ENCODE peak calls at places on chromosomes 11 and 22, in five cellular contexts. One of them, this sample, is unnamed.

GRCh38 chr11:93033093-93033492 is 63.6 kb downstream of the MTNR1B start:
- DNase-seq in spleen: no peak
- DNase-seq in A549: no peak
- DNase-seq in breast epithelium: no peak
- DNase-seq in IMR-90: no peak
- DNase-seq in this sample: no peak

GRCh38 chr11:46639197-46639839 is 22.0 kb downstream of the ATG13 start:
- DNase-seq in spleen: no peak
- DNase-seq in A549: no peak
- DNase-seq in breast epithelium: no peak
- DNase-seq in IMR-90: no peak
- DNase-seq in this sample: no peak

GRCh38 chr11:37072538-37072937 is 474.5 kb upstream of the RAG2 start:
- DNase-seq in spleen: no peak
- DNase-seq in A549: no peak
- DNase-seq in breast epithelium: no peak
- DNase-seq in IMR-90: no peak
- DNase-seq in this sample: no peak

GRCh38 chr11:74731301-74732094 is at the start of gene CHRDL2:
- DNase-seq in spleen: no peak
- DNase-seq in A549: peak
- DNase-seq in breast epithelium: no peak
- DNase-seq in IMR-90: peak
- DNase-seq in this sample: no peak

GRCh38 chr11:34052608-34053160 is 1.2 kb downstream of the CAPRIN1 start:
- DNase-seq in spleen: peak
- DNase-seq in A549: peak
- DNase-seq in breast epithelium: no peak
- DNase-seq in IMR-90: no peak
- DNase-seq in this sample: peak

GRCh38 chr11:104093426-104094280 is 57.2 kb downstream of the DDI1 start:
- DNase-seq in spleen: no peak
- DNase-seq in A549: no peak
- DNase-seq in breast epithelium: no peak
- DNase-seq in IMR-90: peak
- DNase-seq in this sample: no peak

GRCh38 chr11:74437441-74437840 is 29.9 kb downstream of the KCNE3 start:
- DNase-seq in spleen: no peak
- DNase-seq in A549: no peak
- DNase-seq in breast epithelium: no peak
- DNase-seq in IMR-90: peak
- DNase-seq in this sample: no peak

GRCh38 chr11:69841859-69842698 is 22.9 kb upstream of the FGF3 start:
- DNase-seq in spleen: peak
- DNase-seq in A549: peak
- DNase-seq in breast epithelium: no peak
- DNase-seq in IMR-90: peak
- DNase-seq in this sample: peak

GRCh38 chr11:127627629-127628462 is 627.3 kb upstream of the KIRREL3 start:
- DNase-seq in spleen: no peak
- DNase-seq in A549: no peak
- DNase-seq in breast epithelium: peak
- DNase-seq in IMR-90: peak
- DNase-seq in this sample: no peak

GRCh38 chr22:44909241-44909640 is 100.6 kb downstream of the PHF21B start:
- DNase-seq in spleen: peak
- DNase-seq in A549: no peak
- DNase-seq in breast epithelium: no peak
- DNase-seq in IMR-90: no peak
- DNase-seq in this sample: no peak

GRCh38 chr11:1994121-1994520 is 3.5 kb downstream of the H19 start:
- DNase-seq in spleen: peak
- DNase-seq in A549: no peak
- DNase-seq in breast epithelium: no peak
- DNase-seq in IMR-90: no peak
- DNase-seq in this sample: no peak

GRCh38 chr11:8011981-8012444 is 24.9 kb downstream of the EIF3F start:
- DNase-seq in spleen: no peak
- DNase-seq in A549: no peak
- DNase-seq in breast epithelium: no peak
- DNase-seq in IMR-90: peak
- DNase-seq in this sample: no peak

GRCh38 chr11:120229451-120230424 is 10.2 kb upstream of the POU2F3 start:
- DNase-seq in spleen: no peak
- DNase-seq in A549: peak
- DNase-seq in breast epithelium: no peak
- DNase-seq in IMR-90: peak
- DNase-seq in this sample: no peak

GRCh38 chr11:57277845-57278720 is 41.0 kb upstream of the APLNR start:
- DNase-seq in spleen: no peak
- DNase-seq in A549: peak
- DNase-seq in breast epithelium: peak
- DNase-seq in IMR-90: peak
- DNase-seq in this sample: peak

GRCh38 chr11:118691926-118692830 is 12.7 kb upstream of the TREH start:
- DNase-seq in spleen: peak
- DNase-seq in A549: no peak
- DNase-seq in breast epithelium: peak
- DNase-seq in IMR-90: peak
- DNase-seq in this sample: peak

GRCh38 chr11:72600557-72600956 is 73.7 kb downstream of the PDE2A start:
- DNase-seq in spleen: no peak
- DNase-seq in A549: no peak
- DNase-seq in breast epithelium: no peak
- DNase-seq in IMR-90: no peak
- DNase-seq in this sample: no peak

GRCh38 chr22:29331658-29332300 is 16.3 kb upstream of the RASL10A start:
- DNase-seq in spleen: no peak
- DNase-seq in A549: no peak
- DNase-seq in breast epithelium: no peak
- DNase-seq in IMR-90: no peak
- DNase-seq in this sample: no peak

GRCh38 chr22:36585841-36586240 is 56.9 kb upstream of the EIF3D start:
- DNase-seq in spleen: peak
- DNase-seq in A549: no peak
- DNase-seq in breast epithelium: no peak
- DNase-seq in IMR-90: peak
- DNase-seq in this sample: no peak

GRCh38 chr11:66727883-66728759 is 895 bp downstream of the SPTBN2 start:
- DNase-seq in spleen: no peak
- DNase-seq in A549: no peak
- DNase-seq in breast epithelium: no peak
- DNase-seq in IMR-90: no peak
- DNase-seq in this sample: peak

GRCh38 chr11:30573951-30574350 is 12.2 kb downstream of the MPPED2 start:
- DNase-seq in spleen: no peak
- DNase-seq in A549: no peak
- DNase-seq in breast epithelium: no peak
- DNase-seq in IMR-90: peak
- DNase-seq in this sample: no peak

GRCh38 chr22:39454385-39454871 is 2.4 kb upstream of the MGAT3 start:
- DNase-seq in spleen: no peak
- DNase-seq in A549: peak
- DNase-seq in breast epithelium: no peak
- DNase-seq in IMR-90: no peak
- DNase-seq in this sample: no peak
- TF ChIP-seq POLR2A in spleen: no peak
- TF ChIP-seq POLR2A in A549: no peak
- TF ChIP-seq POLR2A in breast epithelium: no peak
- TF ChIP-seq POLR2A in IMR-90: no peak
- TF ChIP-seq POLR2A in this sample: no peak

GRCh38 chr22:20319041-20319744 is 667 bp downstream of the DGCR6L start:
- DNase-seq in spleen: peak
- DNase-seq in A549: no peak
- DNase-seq in breast epithelium: peak
- DNase-seq in IMR-90: no peak
- DNase-seq in this sample: peak
- H3K4me3 ChIP-seq in spleen: peak
- H3K4me3 ChIP-seq in A549: peak
- H3K4me3 ChIP-seq in breast epithelium: peak
- H3K4me3 ChIP-seq in IMR-90: peak
- H3K4me3 ChIP-seq in this sample: peak

DNA sequence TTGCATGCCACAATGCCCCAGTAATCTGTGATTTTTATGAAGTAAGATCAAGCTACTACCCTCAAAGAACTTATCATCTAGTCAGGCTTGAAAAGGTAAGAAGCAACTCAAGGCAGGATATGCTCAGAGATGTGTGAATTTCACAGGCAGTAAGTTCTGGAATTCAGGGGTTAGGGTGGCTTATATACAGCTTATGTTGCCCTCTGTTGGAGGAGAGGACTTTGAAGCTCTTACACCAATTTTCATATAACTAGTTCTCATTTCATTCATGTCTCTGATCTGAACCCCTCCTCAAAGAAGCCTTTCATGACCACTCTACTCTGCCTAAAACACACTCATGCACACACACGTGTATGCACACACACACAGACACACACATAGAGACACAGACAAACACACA is 220.5 kb upstream of the ZBED5 start:
- DNase-seq in spleen: no peak
- DNase-seq in A549: peak
- DNase-seq in breast epithelium: no peak
- DNase-seq in IMR-90: peak
- DNase-seq in this sample: no peak
- TF ChIP-seq CTCF in spleen: no peak
- TF ChIP-seq CTCF in A549: peak
- TF ChIP-seq CTCF in breast epithelium: no peak
- TF ChIP-seq CTCF in IMR-90: peak
- TF ChIP-seq CTCF in this sample: no peak

GRCh38 chr22:20117656-20118571 is 888 bp upstream of the TRMT2A start:
- DNase-seq in spleen: peak
- DNase-seq in A549: no peak
- DNase-seq in breast epithelium: no peak
- DNase-seq in IMR-90: peak
- DNase-seq in this sample: no peak
- TF ChIP-seq POLR2A in spleen: no peak
- TF ChIP-seq POLR2A in A549: no peak
- TF ChIP-seq POLR2A in breast epithelium: no peak
- TF ChIP-seq POLR2A in IMR-90: no peak
- TF ChIP-seq POLR2A in this sample: no peak

DNA sequence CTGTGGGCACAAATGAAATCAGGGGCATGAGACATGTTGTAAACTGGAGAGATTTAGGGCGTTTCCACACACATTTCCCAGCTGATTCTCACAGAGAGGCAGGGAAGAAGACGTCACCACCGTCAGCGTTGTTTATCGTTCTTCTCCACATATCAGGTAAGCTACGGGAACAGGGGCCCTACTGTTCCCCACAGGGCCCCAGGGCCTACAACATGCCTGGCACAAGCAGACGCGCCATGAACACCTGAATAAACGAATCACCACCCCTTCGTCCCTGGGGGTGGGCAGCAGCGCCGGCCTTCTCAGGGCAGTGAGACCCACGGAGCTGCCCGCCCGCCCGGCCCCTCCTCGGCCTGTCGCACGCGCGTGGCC is 342 bp downstream of the EFCAB6 start:
- DNase-seq in spleen: no peak
- DNase-seq in A549: no peak
- DNase-seq in breast epithelium: no peak
- DNase-seq in IMR-90: peak
- DNase-seq in this sample: no peak
- H3K4me3 ChIP-seq in spleen: peak
- H3K4me3 ChIP-seq in A549: peak
- H3K4me3 ChIP-seq in breast epithelium: peak
- H3K4me3 ChIP-seq in IMR-90: peak
- H3K4me3 ChIP-seq in this sample: peak

GRCh38 chr11:131694526-131695424 is 324.4 kb downstream of the NTM start:
- DNase-seq in spleen: peak
- DNase-seq in A549: peak
- DNase-seq in breast epithelium: peak
- DNase-seq in IMR-90: peak
- DNase-seq in this sample: peak
- TF ChIP-seq CTCF in spleen: peak
- TF ChIP-seq CTCF in A549: peak
- TF ChIP-seq CTCF in breast epithelium: peak
- TF ChIP-seq CTCF in IMR-90: peak
- TF ChIP-seq CTCF in this sample: no peak

GRCh38 chr11:65438257-65439151 is 15.9 kb downstream of the NEAT1 start:
- DNase-seq in spleen: no peak
- DNase-seq in A549: peak
- DNase-seq in breast epithelium: peak
- DNase-seq in IMR-90: peak
- DNase-seq in this sample: no peak
- TF ChIP-seq POLR2A in spleen: no peak
- TF ChIP-seq POLR2A in A549: no peak
- TF ChIP-seq POLR2A in breast epithelium: no peak
- TF ChIP-seq POLR2A in IMR-90: peak
- TF ChIP-seq POLR2A in this sample: no peak

This sample was measured in lower leg skin.